ENCODE peak calls at places on chromosomes 4 and X, in four cellular contexts. One of them, this sample, is unnamed.

GRCh38 chr4:121675715-121676114 is 21.1 kb downstream of the ANXA5 start:
- DNase-seq in CD4-positive, alpha-beta T cell: no peak
- DNase-seq in H9: no peak
- DNase-seq in nephron progenitor cell: no peak
- DNase-seq in this sample: no peak

GRCh38 chr4:99207911-99208718 is 10.9 kb downstream of the ADH6 start:
- DNase-seq in nephron progenitor cell: no peak
- DNase-seq in H9: no peak
- DNase-seq in CD4-positive, alpha-beta T cell: no peak
- DNase-seq in this sample: no peak

GRCh38 chr4:80740375-80740774 is 290.1 kb upstream of the BMP3 start:
- DNase-seq in nephron progenitor cell: no peak
- DNase-seq in H9: no peak
- DNase-seq in CD4-positive, alpha-beta T cell: no peak
- DNase-seq in this sample: no peak

GRCh38 chrX:53211391-53211978 is 13.5 kb downstream of the KDM5C start:
- DNase-seq in nephron progenitor cell: no peak
- DNase-seq in CD4-positive, alpha-beta T cell: no peak
- DNase-seq in H9: no peak
- DNase-seq in this sample: no peak

GRCh38 chr4:18021470-18021719 is 160 bp downstream of the LCORL start:
- DNase-seq in nephron progenitor cell: no peak
- DNase-seq in H9: no peak
- DNase-seq in CD4-positive, alpha-beta T cell: no peak
- DNase-seq in this sample: no peak

GRCh38 chrX:152641256-152641875 is 3.7 kb downstream of the GABRQ start:
- DNase-seq in H9: peak
- DNase-seq in nephron progenitor cell: no peak
- DNase-seq in CD4-positive, alpha-beta T cell: no peak
- DNase-seq in this sample: no peak

GRCh38 chr4:182600093-182600492 is 317.1 kb downstream of the DCTD start:
- DNase-seq in H9: no peak
- DNase-seq in CD4-positive, alpha-beta T cell: no peak
- DNase-seq in nephron progenitor cell: no peak
- DNase-seq in this sample: no peak

GRCh38 chr4:152454398-152455011 is 81.4 kb downstream of the FBXW7 start:
- DNase-seq in nephron progenitor cell: no peak
- DNase-seq in H9: no peak
- DNase-seq in CD4-positive, alpha-beta T cell: no peak
- DNase-seq in this sample: no peak

GRCh38 chr4:111228874-111229273 is 606.0 kb upstream of the PITX2 start:
- DNase-seq in nephron progenitor cell: no peak
- DNase-seq in CD4-positive, alpha-beta T cell: no peak
- DNase-seq in H9: no peak
- DNase-seq in this sample: no peak

GRCh38 chr4:84750260-84750955 is 167.5 kb downstream of the CDS1 start:
- DNase-seq in H9: no peak
- DNase-seq in nephron progenitor cell: no peak
- DNase-seq in CD4-positive, alpha-beta T cell: no peak
- DNase-seq in this sample: peak

GRCh38 chrX:103780701-103781402 is 4.2 kb downstream of the PLP1 start:
- DNase-seq in nephron progenitor cell: no peak
- DNase-seq in H9: peak
- DNase-seq in CD4-positive, alpha-beta T cell: no peak
- DNase-seq in this sample: no peak

GRCh38 chrX:9542106-9542764 is 77.4 kb downstream of the TBL1X start:
- DNase-seq in CD4-positive, alpha-beta T cell: no peak
- DNase-seq in H9: no peak
- DNase-seq in nephron progenitor cell: no peak
- DNase-seq in this sample: no peak

GRCh38 chrX:43744284-43744683 is 88.2 kb downstream of the MAOA start:
- DNase-seq in CD4-positive, alpha-beta T cell: no peak
- DNase-seq in H9: no peak
- DNase-seq in nephron progenitor cell: no peak
- DNase-seq in this sample: no peak

GRCh38 chrX:68112321-68112720 is 321.0 kb downstream of the OPHN1 start:
- DNase-seq in nephron progenitor cell: no peak
- DNase-seq in CD4-positive, alpha-beta T cell: no peak
- DNase-seq in H9: no peak
- DNase-seq in this sample: no peak

GRCh38 chrX:12701625-12702024 is 89.6 kb upstream of the PRPS2 start:
- DNase-seq in nephron progenitor cell: peak
- DNase-seq in H9: peak
- DNase-seq in CD4-positive, alpha-beta T cell: peak
- DNase-seq in this sample: peak

GRCh38 chrX:123779908-123780396 is 47.1 kb upstream of the THOC2 start:
- DNase-seq in nephron progenitor cell: no peak
- DNase-seq in H9: no peak
- DNase-seq in CD4-positive, alpha-beta T cell: no peak
- DNase-seq in this sample: no peak

GRCh38 chrX:118179161-118179560 is 62.6 kb upstream of the KLHL13 start:
- DNase-seq in H9: no peak
- DNase-seq in CD4-positive, alpha-beta T cell: no peak
- DNase-seq in nephron progenitor cell: no peak
- DNase-seq in this sample: no peak

GRCh38 chr4:151418385-151418784 is 9.4 kb downstream of the FHIP1A start:
- DNase-seq in nephron progenitor cell: no peak
- DNase-seq in CD4-positive, alpha-beta T cell: no peak
- DNase-seq in H9: no peak
- DNase-seq in this sample: no peak

GRCh38 chr4:150235795-150236385 is 157.6 kb downstream of the DCLK2 start:
- DNase-seq in nephron progenitor cell: peak
- DNase-seq in H9: no peak
- DNase-seq in CD4-positive, alpha-beta T cell: no peak
- DNase-seq in this sample: no peak

GRCh38 chr4:56127698-56128097 is 179.0 kb downstream of the CEP135 start:
- DNase-seq in CD4-positive, alpha-beta T cell: no peak
- DNase-seq in nephron progenitor cell: no peak
- DNase-seq in H9: no peak
- DNase-seq in this sample: no peak

GRCh38 chr4:179751669-179752068 is 2309.4 kb upstream of the AGA start:
- DNase-seq in CD4-positive, alpha-beta T cell: no peak
- DNase-seq in H9: no peak
- DNase-seq in nephron progenitor cell: no peak
- DNase-seq in this sample: no peak

GRCh38 chrX:99887918-99888317 is 522.2 kb downstream of the PCDH19 start:
- DNase-seq in CD4-positive, alpha-beta T cell: no peak
- DNase-seq in nephron progenitor cell: no peak
- DNase-seq in H9: no peak
- DNase-seq in this sample: no peak

GRCh38 chr4:48069026-48069425 is 52.5 kb downstream of the NIPAL1 start:
- DNase-seq in nephron progenitor cell: no peak
- DNase-seq in CD4-positive, alpha-beta T cell: no peak
- DNase-seq in H9: no peak
- DNase-seq in this sample: no peak

GRCh38 chrX:71938371-71938770 is 27.7 kb downstream of the NHSL2 start:
- DNase-seq in H9: no peak
- DNase-seq in nephron progenitor cell: no peak
- DNase-seq in CD4-positive, alpha-beta T cell: no peak
- DNase-seq in this sample: no peak

GRCh38 chr4:55554453-55555030 is 7.8 kb upstream of the CLOCK start:
- DNase-seq in CD4-positive, alpha-beta T cell: no peak
- DNase-seq in nephron progenitor cell: no peak
- DNase-seq in H9: no peak
- DNase-seq in this sample: no peak

GRCh38 chrX:9626379-9626778 is 139.3 kb downstream of the GPR143 start:
- DNase-seq in CD4-positive, alpha-beta T cell: no peak
- DNase-seq in nephron progenitor cell: no peak
- DNase-seq in H9: no peak
- DNase-seq in this sample: no peak

GRCh38 chrX:11908371-11908770 is 150.3 kb downstream of the MSL3 start:
- DNase-seq in CD4-positive, alpha-beta T cell: peak
- DNase-seq in nephron progenitor cell: no peak
- DNase-seq in H9: no peak
- DNase-seq in this sample: peak

GRCh38 chr4:85995361-85995760 is 364.5 kb downstream of the MAPK10 start:
- DNase-seq in nephron progenitor cell: no peak
- DNase-seq in CD4-positive, alpha-beta T cell: no peak
- DNase-seq in H9: no peak
- DNase-seq in this sample: no peak

GRCh38 chrX:115330498-115331138 is 41.1 kb downstream of the LUZP4 start:
- DNase-seq in CD4-positive, alpha-beta T cell: no peak
- DNase-seq in H9: peak
- DNase-seq in nephron progenitor cell: peak
- DNase-seq in this sample: peak

GRCh38 chrX:54043696-54044125 is 562 bp downstream of the PHF8 start:
- DNase-seq in nephron progenitor cell: peak
- DNase-seq in H9: peak
- DNase-seq in CD4-positive, alpha-beta T cell: peak
- DNase-seq in this sample: peak

GRCh38 chr4:4781936-4782754 is 77.3 kb upstream of the MSX1 start:
- DNase-seq in nephron progenitor cell: no peak
- DNase-seq in CD4-positive, alpha-beta T cell: no peak
- DNase-seq in H9: no peak
- DNase-seq in this sample: no peak

GRCh38 chr4:19971829-19972228 is 279.9 kb upstream of the SLIT2 start:
- DNase-seq in H9: no peak
- DNase-seq in CD4-positive, alpha-beta T cell: no peak
- DNase-seq in nephron progenitor cell: no peak
- DNase-seq in this sample: no peak

GRCh38 chrX:152202886-152203285 is 64.5 kb upstream of the MAGEA10 start:
- DNase-seq in H9: no peak
- DNase-seq in CD4-positive, alpha-beta T cell: no peak
- DNase-seq in nephron progenitor cell: no peak
- DNase-seq in this sample: no peak

GRCh38 chr4:42736538-42736937 is 79.6 kb upstream of the ATP8A1 start:
- DNase-seq in CD4-positive, alpha-beta T cell: no peak
- DNase-seq in H9: no peak
- DNase-seq in nephron progenitor cell: no peak
- DNase-seq in this sample: no peak

GRCh38 chrX:22164770-22165388 is 107.8 kb upstream of the CBLL2 start:
- DNase-seq in nephron progenitor cell: no peak
- DNase-seq in CD4-positive, alpha-beta T cell: no peak
- DNase-seq in H9: no peak
- DNase-seq in this sample: no peak

DNA sequence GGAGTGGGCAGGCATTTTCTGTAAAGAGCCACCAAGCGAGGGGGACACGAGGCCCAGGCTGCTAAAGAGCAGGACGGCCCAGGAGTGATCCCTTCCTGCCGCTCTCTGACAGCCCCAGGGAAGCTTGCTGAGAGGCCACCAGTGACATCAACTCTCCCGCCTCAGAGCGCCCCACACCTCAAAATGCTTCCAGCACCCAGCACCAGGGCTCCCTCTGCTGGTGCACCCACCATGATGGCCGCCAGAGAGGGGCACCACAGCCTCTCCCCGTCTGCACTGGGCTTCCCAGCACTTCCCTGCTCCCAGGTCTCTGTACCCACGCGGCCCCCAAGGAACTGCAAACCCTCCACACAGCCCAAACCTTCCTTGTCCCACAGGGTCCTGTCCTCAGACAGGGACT is 40.4 kb downstream of the GAK start:
- DNase-seq in CD4-positive, alpha-beta T cell: no peak
- DNase-seq in H9: peak
- DNase-seq in nephron progenitor cell: peak
- DNase-seq in this sample: no peak
- TF ChIP-seq CTCF in CD4-positive, alpha-beta T cell: no peak
- TF ChIP-seq CTCF in H9: peak
- TF ChIP-seq CTCF in nephron progenitor cell: peak
- TF ChIP-seq CTCF in this sample: no peak

DNA sequence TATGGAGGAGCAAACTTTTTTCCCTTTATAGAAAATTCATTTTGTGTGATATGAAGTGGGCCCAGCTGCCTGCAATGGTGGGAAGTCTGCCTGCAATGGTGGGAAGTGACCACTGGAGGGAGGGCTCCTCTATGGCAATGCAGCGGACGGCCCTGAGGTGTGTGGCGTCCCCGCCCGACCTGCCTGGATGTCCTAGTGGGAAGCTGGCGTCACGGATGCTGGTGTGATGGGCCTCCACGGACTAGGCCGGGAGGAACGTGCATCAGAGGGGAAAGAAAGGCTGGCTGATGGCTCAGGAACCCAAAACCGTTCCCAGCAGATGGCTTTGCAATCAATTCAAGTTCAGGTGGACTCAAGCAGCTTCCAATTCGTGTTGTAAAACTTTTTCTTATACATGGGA is 177.9 kb downstream of the AFAP1 start:
- DNase-seq in H9: peak
- DNase-seq in nephron progenitor cell: peak
- DNase-seq in CD4-positive, alpha-beta T cell: peak
- DNase-seq in this sample: peak
- TF ChIP-seq CTCF in H9: peak
- TF ChIP-seq CTCF in nephron progenitor cell: peak
- TF ChIP-seq CTCF in CD4-positive, alpha-beta T cell: peak
- TF ChIP-seq CTCF in this sample: peak

DNA sequence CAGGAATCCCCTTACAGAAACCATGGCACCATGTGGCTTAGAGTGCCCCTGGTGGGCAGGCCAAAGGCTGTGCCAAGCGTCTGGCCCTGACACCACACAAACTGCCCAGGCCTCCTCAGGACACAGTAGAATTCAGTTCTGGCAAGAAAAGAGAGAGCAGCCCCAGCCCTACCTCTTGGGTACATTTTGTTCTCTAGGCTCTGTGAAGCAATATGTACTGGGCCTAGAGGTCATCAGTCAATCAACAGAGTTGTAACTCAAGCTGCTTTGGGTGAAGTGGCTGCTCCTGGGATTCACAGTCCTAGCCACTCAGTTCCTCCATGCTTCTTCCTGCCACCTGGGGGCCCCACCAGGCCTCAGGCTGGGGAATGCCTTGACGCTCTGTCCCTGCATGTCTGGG is 158.1 kb upstream of the MAMLD1 start:
- DNase-seq in H9: no peak
- DNase-seq in CD4-positive, alpha-beta T cell: no peak
- DNase-seq in nephron progenitor cell: no peak
- DNase-seq in this sample: no peak
- TF ChIP-seq CTCF in H9: peak
- TF ChIP-seq CTCF in CD4-positive, alpha-beta T cell: no peak
- TF ChIP-seq CTCF in nephron progenitor cell: no peak
- TF ChIP-seq CTCF in this sample: no peak

GRCh38 chrX:28586891-28587635 is at the start of gene IL1RAPL1:
- DNase-seq in nephron progenitor cell: peak
- DNase-seq in H9: no peak
- DNase-seq in CD4-positive, alpha-beta T cell: no peak
- DNase-seq in this sample: no peak

GRCh38 chrX:28591542-28591941 is 4.3 kb downstream of the IL1RAPL1 start:
- DNase-seq in H9: no peak
- DNase-seq in CD4-positive, alpha-beta T cell: no peak
- DNase-seq in nephron progenitor cell: no peak
- DNase-seq in this sample: no peak

GRCh38 chrX:28586291-28586690 is 955 bp upstream of the IL1RAPL1 start:
- DNase-seq in H9: peak
- DNase-seq in CD4-positive, alpha-beta T cell: no peak
- DNase-seq in nephron progenitor cell: peak
- DNase-seq in this sample: no peak

GRCh38 chrX:28589048-28589447 is 1.8 kb downstream of the IL1RAPL1 start:
- DNase-seq in H9: no peak
- DNase-seq in nephron progenitor cell: no peak
- DNase-seq in CD4-positive, alpha-beta T cell: no peak
- DNase-seq in this sample: no peak

DNA sequence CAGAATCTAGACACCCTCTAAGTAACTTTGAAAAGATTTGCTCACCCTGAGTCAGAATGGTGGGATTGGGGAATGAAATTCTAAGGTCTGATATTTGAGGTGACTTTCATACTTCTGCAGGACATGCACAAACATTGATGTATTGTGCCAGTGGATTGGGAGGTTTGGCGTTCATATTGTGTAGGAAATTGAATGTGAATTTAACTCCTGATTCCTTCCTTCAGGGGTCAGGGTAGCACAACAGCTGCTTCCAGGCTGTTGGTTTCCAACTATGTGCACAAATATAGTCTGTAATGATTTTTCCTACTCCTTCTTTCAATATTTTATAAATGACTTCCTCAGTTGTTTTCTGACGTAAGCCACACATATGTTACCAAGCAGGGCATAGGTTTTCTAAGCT is 3.1 kb downstream of the IL1RAPL1 start:
- DNase-seq in CD4-positive, alpha-beta T cell: no peak
- DNase-seq in nephron progenitor cell: no peak
- DNase-seq in H9: no peak
- DNase-seq in this sample: no peak
- TF ChIP-seq CTCF in CD4-positive, alpha-beta T cell: no peak
- TF ChIP-seq CTCF in nephron progenitor cell: no peak
- TF ChIP-seq CTCF in H9: peak
- TF ChIP-seq CTCF in this sample: no peak

This sample was measured in GM13976.